ENCODE peak calls at places on chromosomes 12 and 14, in nine cellular contexts. B is left ventricle myocardium inferior, M is hepatocyte, X is PC-9, V is upper lobe of left lung, F is tibial nerve, T is adrenal gland, P is ovary, W is Karpas-422. U is an unnamed sample.
A peak's percentile ranks its signal among the peaks of the same experiment; 100 is the strongest.

GRCh38 chr14:72801381-72801812 is 92.5 kb downstream of the DPF3 start:
- DNase-seq in X (no peak), M (peak; percentile 55), P (no peak), T (no peak), V (no peak), W (no peak), F (no peak), B (no peak), U (no peak)

GRCh38 chr14:34043627-34044372 is 92.9 kb upstream of the EGLN3 start:
- DNase-seq in M (peak; percentile 43), X (peak; percentile 88), F (no peak), V (no peak), W (no peak), B (no peak), P (no peak), T (no peak), U (peak; percentile 42)

GRCh38 chr14:93395227-93395626 is 35.5 kb upstream of the UNC79 start:
- DNase-seq in X (no peak), T (no peak), W (no peak), P (no peak), M (no peak), F (no peak), V (no peak), B (no peak), U (no peak)

GRCh38 chr12:50505945-50506344 is 1.2 kb downstream of the DIP2B start:
- DNase-seq in M (peak; percentile 17), T (no peak), F (peak; percentile 54), W (peak; percentile 80), V (peak; percentile 58), X (no peak), P (no peak), B (no peak), U (no peak)

GRCh38 chr12:50099302-50100008 is 4.4 kb upstream of the GPD1 start:
- DNase-seq in M (no peak), W (no peak), B (no peak), P (no peak), F (no peak), X (no peak), V (no peak), T (no peak), U (no peak)

GRCh38 chr12:55972045-55972843 is 1.6 kb upstream of the RAB5B start:
- DNase-seq in P (no peak), W (no peak), M (peak; percentile 50), V (peak; percentile 51), B (no peak), X (peak; percentile 94), F (no peak), T (no peak), U (no peak)

GRCh38 chr14:76919811-76920571 is 93.8 kb downstream of the LRRC74A start:
- DNase-seq in M (peak; percentile 87), V (no peak), W (peak; percentile 73), P (peak; percentile 64), B (peak; percentile 48), T (no peak), F (no peak), X (no peak), U (no peak)

GRCh38 chr14:100717371-100717770 is 9.3 kb upstream of the DLK1 start:
- DNase-seq in P (no peak), F (no peak), B (no peak), W (no peak), V (no peak), M (no peak), X (no peak), T (no peak), U (no peak)

GRCh38 chr12:75881910-75882309 is 149.7 kb downstream of the PHLDA1 start:
- DNase-seq in P (no peak), W (no peak), F (no peak), V (no peak), T (no peak), B (no peak), X (no peak), M (no peak), U (no peak)

GRCh38 chr14:71783786-71784185 is 148.4 kb upstream of the RGS6 start:
- DNase-seq in T (no peak), B (no peak), V (no peak), F (no peak), P (no peak), M (no peak), W (no peak), X (no peak), U (no peak)

GRCh38 chr14:77554207-77554606 is 55.6 kb upstream of the ISM2 start:
- DNase-seq in V (no peak), F (no peak), M (no peak), W (no peak), B (no peak), X (no peak), T (no peak), P (no peak), U (no peak)

GRCh38 chr12:51972424-51972812 is 20.9 kb downstream of the ACVR1B start:
- DNase-seq in F (no peak), P (no peak), X (no peak), W (no peak), T (no peak), V (no peak), B (no peak), M (no peak), U (no peak)

GRCh38 chr14:72855913-72856312 is 38.0 kb downstream of the DPF3 start:
- DNase-seq in X (no peak), P (no peak), V (no peak), T (no peak), F (no peak), W (no peak), M (no peak), B (no peak), U (no peak)

GRCh38 chr12:1533602-1534304 is 60.6 kb downstream of the FBXL14 start:
- DNase-seq in F (no peak), M (no peak), V (no peak), P (no peak), W (peak; percentile 78), T (no peak), B (no peak), X (no peak), U (peak; percentile 11)

GRCh38 chr12:23126794-23127193 is 501.8 kb downstream of the ETNK1 start:
- DNase-seq in V (no peak), P (no peak), M (no peak), T (no peak), W (no peak), B (no peak), X (no peak), F (no peak), U (no peak)

GRCh38 chr14:23665302-23666016 is 29.3 kb downstream of the DHRS2 start:
- DNase-seq in W (no peak), M (no peak), P (no peak), B (no peak), X (peak; percentile 73), T (no peak), V (no peak), F (no peak), U (no peak)
- H3K4me1 ChIP-seq in W (peaks cover 12% of the 10 kb centered on the region), M (peaks cover 4% of the 10 kb centered on the region), P (peaks cover 12% of the 10 kb centered on the region), B (no peaks in the 10 kb centered on the region), X (peaks cover 31% of the 10 kb centered on the region), T (no peaks in the 10 kb centered on the region), V (no peaks in the 10 kb centered on the region), F (no peaks in the 10 kb centered on the region), U (no peaks in the 10 kb centered on the region)

GRCh38 chr12:14356147-14356546 is 9.3 kb upstream of the ATF7IP start:
- DNase-seq in X (no peak), F (no peak), W (no peak), P (no peak), V (no peak), B (no peak), M (peak; percentile 24), T (no peak), U (no peak)
- H3K4me1 ChIP-seq in X (no peaks in the 10 kb centered on the region), F (no peaks in the 10 kb centered on the region), W (no peaks in the 10 kb centered on the region), P (no peaks in the 10 kb centered on the region), V (no peaks in the 10 kb centered on the region), B (no peaks in the 10 kb centered on the region), M (no peaks in the 10 kb centered on the region), T (no peaks in the 10 kb centered on the region), U (no peaks in the 10 kb centered on the region)

GRCh38 chr12:58925111-58925732 is 4.9 kb upstream of the LRIG3 start:
- DNase-seq in P (no peak), V (no peak), T (no peak), X (no peak), B (no peak), M (peak; percentile 59), F (no peak), W (no peak), U (no peak)

GRCh38 chr12:58925733-58926113 is 5.4 kb upstream of the LRIG3 start:
- DNase-seq in T (no peak), V (no peak), F (no peak), X (no peak), W (no peak), B (no peak), P (no peak), M (no peak), U (no peak)

GRCh38 chr12:58923781-58924180 is 3.5 kb upstream of the LRIG3 start:
- DNase-seq in T (no peak), X (no peak), W (no peak), P (no peak), V (no peak), B (no peak), M (no peak), F (no peak), U (no peak)

GRCh38 chr12:58922849-58923248 is 2.5 kb upstream of the LRIG3 start:
- DNase-seq in T (no peak), B (no peak), P (no peak), X (peak; percentile 78), F (no peak), M (no peak), W (no peak), V (no peak), U (no peak)

DNA sequence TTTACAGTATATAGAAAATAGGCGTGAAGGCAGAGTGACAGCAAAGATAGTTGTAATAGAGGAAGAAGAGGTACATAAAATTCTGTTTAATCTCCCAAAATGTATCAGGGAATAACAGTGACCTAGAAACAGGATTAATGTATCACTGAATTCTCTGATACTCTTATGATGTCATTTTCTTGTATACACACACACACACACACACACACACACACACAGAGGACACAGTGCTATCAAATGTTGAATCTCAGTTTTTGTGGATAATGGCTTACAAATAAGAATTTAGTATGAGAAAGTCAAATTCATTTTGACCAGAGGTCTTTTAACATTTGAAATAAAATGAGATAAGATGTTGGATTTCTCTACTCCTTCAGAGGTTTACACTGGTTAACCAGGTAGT is 4.3 kb upstream of the LRIG3 start:
- DNase-seq in F (no peak), V (no peak), W (no peak), M (no peak), X (no peak), B (no peak), T (no peak), P (no peak), U (no peak)
- H3K4me1 ChIP-seq in F (no peaks in the 10 kb centered on the region), V (peaks cover 13% of the 10 kb centered on the region), W (no peaks in the 10 kb centered on the region), M (peaks cover 24% of the 10 kb centered on the region), X (peaks cover 25% of the 10 kb centered on the region), B (peaks cover 26% of the 10 kb centered on the region), T (peaks cover 12% of the 10 kb centered on the region), P (no peaks in the 10 kb centered on the region), U (no peaks in the 10 kb centered on the region)

GRCh38 chr12:53389702-53390101 is 9.7 kb downstream of the SP1 start:
- DNase-seq in B (no peak), P (no peak), T (no peak), M (no peak), X (no peak), F (no peak), V (no peak), W (no peak), U (no peak)

GRCh38 chr12:53383258-53383657 is 3.3 kb downstream of the SP1 start:
- DNase-seq in T (no peak), V (no peak), B (no peak), M (no peak), X (no peak), F (no peak), W (no peak), P (no peak), U (no peak)

GRCh38 chr12:53391667-53392244 is 11.8 kb downstream of the SP1 start:
- DNase-seq in B (no peak), M (no peak), F (no peak), V (no peak), W (no peak), X (no peak), P (no peak), T (no peak), U (no peak)

GRCh38 chr12:53388932-53389331 is 9.0 kb downstream of the SP1 start:
- DNase-seq in X (no peak), M (no peak), T (no peak), V (no peak), P (no peak), B (no peak), F (no peak), W (no peak), U (no peak)
- H3K4me1 ChIP-seq in X (peaks cover 69% of the 10 kb centered on the region), M (peaks cover 51% of the 10 kb centered on the region), T (peaks cover 62% of the 10 kb centered on the region), V (peaks cover 76% of the 10 kb centered on the region), P (peaks cover 13% of the 10 kb centered on the region), B (peaks cover 81% of the 10 kb centered on the region), F (no peaks in the 10 kb centered on the region), W (peaks cover 50% of the 10 kb centered on the region), U (peaks cover 27% of the 10 kb centered on the region)